ENCODE peak calls at places on chromosome 3, in four cellular contexts. G is MG63; E is T1000; C is stimulated activated CD4-positive, alpha-beta T cell treated with anti-CD3 and anti-CD28 coated beads, Interleukin-2, amount 100 ng/mL, for 48 hours. B is an unnamed sample.

GRCh38 chr3:50585919-50586762 is 16.8 kb downstream of the HEMK1 start:
- DNase-seq in E (no peak), C (no peak), G (no peak), B (no peak)

GRCh38 chr3:124993462-124993861 is 58.9 kb upstream of the MUC13 start:
- DNase-seq in E (no peak), C (no peak), G (no peak), B (peak; percentile 43)

GRCh38 chr3:66609660-66610547 is 109.1 kb upstream of the LRIG1 start:
- DNase-seq in C (no peak), G (peak; percentile 62), E (peak; percentile 61), B (peak; percentile 97)

GRCh38 chr3:70021267-70021666 is 21.7 kb downstream of the SAMMSON start:
- DNase-seq in E (no peak), G (no peak), C (no peak), B (no peak)

GRCh38 chr3:23439080-23439479 is 236.0 kb downstream of the UBE2E2 start:
- DNase-seq in E (no peak), C (no peak), G (no peak), B (no peak)

GRCh38 chr3:109224333-109224732 is 87.8 kb downstream of the C3orf85 start:
- DNase-seq in G (peak; percentile 66), E (no peak), C (peak; percentile 1), B (peak; percentile 45)

GRCh38 chr3:149908558-149908957 is 62.1 kb downstream of the PFN2 start:
- DNase-seq in E (no peak), C (no peak), G (no peak), B (no peak)

GRCh38 chr3:149819432-149819831 is 6.4 kb downstream of the RNF13 start:
- DNase-seq in G (no peak), C (no peak), E (no peak), B (no peak)

GRCh38 chr3:28651159-28651558 is 302.5 kb upstream of the AZI2 start:
- DNase-seq in G (no peak), C (no peak), E (no peak), B (no peak)

GRCh38 chr3:156382458-156383346 is 172.2 kb downstream of the SSR3 start:
- DNase-seq in G (peak; percentile 21), C (peak; percentile 15), E (no peak), B (peak; percentile 62)

GRCh38 chr3:69405067-69405466 is 19.2 kb upstream of the FRMD4B start:
- DNase-seq in C (no peak), E (no peak), G (no peak), B (no peak)

B was measured in HT1080.